ENCODE peak calls at places on chromosomes 2 and 18, in seven cellular contexts. O is adrenal gland, I is tibial artery, Q is upper lobe of right lung, C is ovary, F is fibroblast of villous mesenchyme, P is prostate gland. S is an unnamed sample.

GRCh38 chr18:55523001-55523400 is 65.0 kb downstream of the TCF4 start:
- DNase-seq in O (no peak), I (no peak), Q (no peak), C (no peak), F (no peak), P (no peak), S (no peak)

GRCh38 chr18:4734021-4734420 is 278.9 kb upstream of the DLGAP1 start:
- DNase-seq in O (no peak), I (no peak), Q (no peak), C (no peak), F (no peak), P (no peak), S (no peak)

GRCh38 chr2:86293612-86294011 is 43.8 kb downstream of the REEP1 start:
- DNase-seq in O (no peak), I (no peak), Q (no peak), C (no peak), F (no peak), P (no peak), S (no peak)

GRCh38 chr2:17791121-17791902 is 24.9 kb upstream of the MSGN1 start:
- DNase-seq in O (peak; percentile 22), I (no peak), Q (no peak), C (no peak), F (peak; percentile 92), P (no peak), S (no peak)

GRCh38 chr2:121429119-121429903 is 101.4 kb upstream of the RNU4ATAC start:
- DNase-seq in O (peak; percentile 15), I (no peak), Q (no peak), C (no peak), F (peak; percentile 58), P (no peak), S (no peak)

GRCh38 chr2:195542067-195542466 is 115.0 kb upstream of the SLC39A10 start:
- DNase-seq in O (no peak), I (no peak), Q (no peak), C (no peak), F (no peak), P (no peak), S (no peak)

GRCh38 chr18:75455249-75456183 is 28.0 kb upstream of the SMIM21 start:
- DNase-seq in O (no peak), I (no peak), Q (no peak), C (peak; percentile 32), F (peak; percentile 24), P (no peak), S (peak; percentile 15)

GRCh38 chr2:174952607-174953006 is 52.6 kb downstream of the CHN1 start:
- DNase-seq in O (no peak), I (no peak), Q (no peak), C (no peak), F (peak; percentile 61), P (no peak), S (no peak)

GRCh38 chr18:48942554-48943261 is 8.1 kb downstream of the SMAD7 start:
- DNase-seq in O (peak; percentile 87), I (no peak), Q (peak; percentile 66), C (no peak), F (peak; percentile 94), P (no peak), S (peak; percentile 87)

GRCh38 chr2:241195506-241196130 is 7.1 kb downstream of the ANO7 start:
- DNase-seq in O (no peak), I (no peak), Q (peak; percentile 44), C (no peak), F (no peak), P (no peak), S (no peak)

GRCh38 chr2:232075080-232075479 is 113.6 kb downstream of the DIS3L2 start:
- DNase-seq in O (peak; percentile 52), I (no peak), Q (no peak), C (no peak), F (peak; percentile 71), P (no peak), S (no peak)

GRCh38 chr2:225337183-225337582 is 62.3 kb upstream of the NYAP2 start:
- DNase-seq in O (no peak), I (no peak), Q (no peak), C (no peak), F (peak; percentile 53), P (no peak), S (no peak)

GRCh38 chr2:60445684-60446184 is 107.7 kb downstream of the BCL11A start:
- DNase-seq in O (no peak), I (no peak), Q (no peak), C (no peak), F (no peak), P (no peak), S (no peak)

GRCh38 chr18:75548353-75548752 is 120.8 kb upstream of the SMIM21 start:
- DNase-seq in O (no peak), I (no peak), Q (no peak), C (no peak), F (peak; percentile 26), P (no peak), S (no peak)

GRCh38 chr2:189203177-189203799 is 23.7 kb upstream of the COL5A2 start:
- DNase-seq in O (no peak), I (no peak), Q (no peak), C (no peak), F (peak; percentile 10), P (no peak), S (no peak)

GRCh38 chr18:12283256-12283655 is 24.8 kb upstream of the TUBB6 start:
- DNase-seq in O (no peak), I (no peak), Q (no peak), C (no peak), F (peak; percentile 43), P (no peak), S (no peak)
- TF ChIP-seq CTCF in O (no peak), I (no peak), Q (no peak), C (no peak), F (peak; percentile 46), P (no peak), S (no peak)

GRCh38 chr2:191144217-191144616 is 6.6 kb downstream of the STAT4 start:
- DNase-seq in O (no peak), I (no peak), Q (no peak), C (no peak), F (no peak), P (no peak), S (no peak)
- TF ChIP-seq CTCF in O (no peak), I (no peak), Q (no peak), C (no peak), F (no peak), P (no peak), S (no peak)

GRCh38 chr2:88192613-88193012 is 22.5 kb downstream of the THNSL2 start:
- DNase-seq in O (no peak), I (no peak), Q (no peak), C (no peak), F (no peak), P (no peak), S (no peak)

GRCh38 chr2:88190808-88191721 is 20.9 kb downstream of the THNSL2 start:
- DNase-seq in O (peak; percentile 53), I (no peak), Q (no peak), C (peak; percentile 36), F (peak; percentile 39), P (no peak), S (peak; percentile 38)

GRCh38 chr2:88195247-88195646 is 25.1 kb downstream of the THNSL2 start:
- DNase-seq in O (no peak), I (no peak), Q (no peak), C (no peak), F (no peak), P (no peak), S (no peak)

GRCh38 chr2:88188741-88189140 is 18.6 kb downstream of the THNSL2 start:
- DNase-seq in O (no peak), I (no peak), Q (no peak), C (no peak), F (peak; percentile 57), P (no peak), S (no peak)

GRCh38 chr2:88191722-88192042 is 21.5 kb downstream of the THNSL2 start:
- DNase-seq in O (no peak), I (no peak), Q (no peak), C (no peak), F (no peak), P (no peak), S (no peak)
- TF ChIP-seq CTCF in O (no peak), I (no peak), Q (no peak), C (no peak), F (no peak), P (no peak), S (no peak)

GRCh38 chr2:124018894-124019293 is 6.2 kb upstream of the CNTNAP5 start:
- DNase-seq in O (no peak), I (no peak), Q (no peak), C (no peak), F (no peak), P (no peak), S (no peak)
- TF ChIP-seq CTCF in O (no peak), I (no peak), Q (no peak), C (no peak), F (no peak), P (no peak), S (no peak)

GRCh38 chr2:13353083-13353482 is 636.3 kb downstream of the TRIB2 start:
- DNase-seq in O (no peak), I (no peak), Q (no peak), C (no peak), F (no peak), P (no peak), S (peak; percentile 12)
- TF ChIP-seq CTCF in O (no peak), I (no peak), Q (no peak), C (no peak), F (no peak), P (no peak), S (no peak)

S was measured in body of pancreas.